ENCODE peak calls at places on chromosome 7, in seven cellular contexts. One of them, this sample, is unnamed. For H3K36me3 and H3K27me3, the result is how much of the 10 kb centered on the place peaks cover.

GRCh38 chr7:98722402-98722801 is 105.3 kb downstream of the NPTX2 start:
- DNase-seq in aorta: no peak
- DNase-seq in SJSA1: no peak
- DNase-seq in hepatocyte: no peak
- DNase-seq in neuronal stem cell: no peak
- DNase-seq in CD8-positive, alpha-beta T cell: no peak
- DNase-seq in right lobe of liver: no peak
- DNase-seq in this sample: no peak

GRCh38 chr7:785416-785815 is 46.9 kb upstream of the SUN1 start:
- DNase-seq in aorta: no peak
- DNase-seq in SJSA1: no peak
- DNase-seq in hepatocyte: no peak
- DNase-seq in neuronal stem cell: no peak
- DNase-seq in CD8-positive, alpha-beta T cell: no peak
- DNase-seq in right lobe of liver: no peak
- DNase-seq in this sample: no peak

GRCh38 chr7:3537210-3537875 is 236.3 kb downstream of the SDK1 start:
- DNase-seq in aorta: no peak
- DNase-seq in SJSA1: peak
- DNase-seq in hepatocyte: peak
- DNase-seq in neuronal stem cell: no peak
- DNase-seq in CD8-positive, alpha-beta T cell: no peak
- DNase-seq in right lobe of liver: no peak
- DNase-seq in this sample: no peak

GRCh38 chr7:111676811-111677210 is 114.5 kb upstream of the IMMP2L start:
- DNase-seq in aorta: no peak
- DNase-seq in SJSA1: no peak
- DNase-seq in hepatocyte: no peak
- DNase-seq in neuronal stem cell: no peak
- DNase-seq in CD8-positive, alpha-beta T cell: no peak
- DNase-seq in right lobe of liver: no peak
- DNase-seq in this sample: no peak

GRCh38 chr7:74254858-74255379 is 720 bp upstream of the RFC2 start:
- DNase-seq in aorta: no peak
- DNase-seq in SJSA1: no peak
- DNase-seq in hepatocyte: no peak
- DNase-seq in neuronal stem cell: no peak
- DNase-seq in CD8-positive, alpha-beta T cell: no peak
- DNase-seq in right lobe of liver: no peak
- DNase-seq in this sample: no peak

GRCh38 chr7:39465055-39465929 is 100.9 kb upstream of the YAE1 start:
- DNase-seq in aorta: no peak
- DNase-seq in SJSA1: peak
- DNase-seq in hepatocyte: peak
- DNase-seq in neuronal stem cell: peak
- DNase-seq in CD8-positive, alpha-beta T cell: peak
- DNase-seq in right lobe of liver: no peak
- DNase-seq in this sample: no peak

GRCh38 chr7:107029061-107029763 is 15.3 kb upstream of the PRKAR2B start:
- DNase-seq in aorta: no peak
- DNase-seq in SJSA1: no peak
- DNase-seq in hepatocyte: no peak
- DNase-seq in neuronal stem cell: no peak
- DNase-seq in CD8-positive, alpha-beta T cell: no peak
- DNase-seq in right lobe of liver: no peak
- DNase-seq in this sample: no peak

GRCh38 chr7:107638594-107638993 is 22.0 kb upstream of the SLC26A4 start:
- DNase-seq in aorta: no peak
- DNase-seq in SJSA1: no peak
- DNase-seq in hepatocyte: no peak
- DNase-seq in neuronal stem cell: no peak
- DNase-seq in CD8-positive, alpha-beta T cell: no peak
- DNase-seq in right lobe of liver: no peak
- DNase-seq in this sample: no peak

GRCh38 chr7:81616951-81617350 is 152.9 kb downstream of the HGF start:
- DNase-seq in aorta: no peak
- DNase-seq in SJSA1: no peak
- DNase-seq in hepatocyte: no peak
- DNase-seq in neuronal stem cell: no peak
- DNase-seq in CD8-positive, alpha-beta T cell: no peak
- DNase-seq in right lobe of liver: no peak
- DNase-seq in this sample: no peak

GRCh38 chr7:158809596-158809995 is 19.7 kb downstream of the ESYT2 start:
- DNase-seq in aorta: no peak
- DNase-seq in SJSA1: no peak
- DNase-seq in hepatocyte: no peak
- DNase-seq in neuronal stem cell: no peak
- DNase-seq in CD8-positive, alpha-beta T cell: no peak
- DNase-seq in right lobe of liver: no peak
- DNase-seq in this sample: no peak

GRCh38 chr7:23394828-23395227 is 75.5 kb downstream of the IGF2BP3 start:
- DNase-seq in aorta: no peak
- DNase-seq in SJSA1: no peak
- DNase-seq in hepatocyte: no peak
- DNase-seq in neuronal stem cell: no peak
- DNase-seq in CD8-positive, alpha-beta T cell: no peak
- DNase-seq in right lobe of liver: no peak
- DNase-seq in this sample: no peak

GRCh38 chr7:27962250-27962649 is 218.3 kb downstream of the JAZF1 start:
- DNase-seq in aorta: no peak
- DNase-seq in SJSA1: no peak
- DNase-seq in hepatocyte: no peak
- DNase-seq in neuronal stem cell: no peak
- DNase-seq in CD8-positive, alpha-beta T cell: no peak
- DNase-seq in right lobe of liver: no peak
- DNase-seq in this sample: no peak

GRCh38 chr7:114969096-114969495 is 47.2 kb downstream of the MDFIC start:
- DNase-seq in aorta: no peak
- DNase-seq in SJSA1: no peak
- DNase-seq in hepatocyte: no peak
- DNase-seq in neuronal stem cell: no peak
- DNase-seq in CD8-positive, alpha-beta T cell: no peak
- DNase-seq in right lobe of liver: no peak
- DNase-seq in this sample: no peak

GRCh38 chr7:66315192-66315591 is 110.1 kb downstream of the TPST1 start:
- DNase-seq in aorta: no peak
- DNase-seq in SJSA1: no peak
- DNase-seq in hepatocyte: no peak
- DNase-seq in neuronal stem cell: no peak
- DNase-seq in CD8-positive, alpha-beta T cell: no peak
- DNase-seq in right lobe of liver: peak
- DNase-seq in this sample: no peak

GRCh38 chr7:27697861-27698430 is 35.3 kb upstream of the HIBADH start:
- DNase-seq in aorta: no peak
- DNase-seq in SJSA1: peak
- DNase-seq in hepatocyte: peak
- DNase-seq in neuronal stem cell: no peak
- DNase-seq in CD8-positive, alpha-beta T cell: no peak
- DNase-seq in right lobe of liver: no peak
- DNase-seq in this sample: no peak

GRCh38 chr7:143429770-143430698 is 13.2 kb upstream of the TAS2R60 start:
- DNase-seq in aorta: no peak
- DNase-seq in SJSA1: no peak
- DNase-seq in hepatocyte: no peak
- DNase-seq in neuronal stem cell: no peak
- DNase-seq in CD8-positive, alpha-beta T cell: no peak
- DNase-seq in right lobe of liver: no peak
- DNase-seq in this sample: no peak

GRCh38 chr7:137395425-137395824 is 51.9 kb upstream of the PTN start:
- DNase-seq in aorta: no peak
- DNase-seq in SJSA1: no peak
- DNase-seq in hepatocyte: peak
- DNase-seq in neuronal stem cell: no peak
- DNase-seq in CD8-positive, alpha-beta T cell: no peak
- DNase-seq in right lobe of liver: no peak
- DNase-seq in this sample: no peak

GRCh38 chr7:101410743-101411476 is 48.2 kb downstream of the COL26A1 start:
- DNase-seq in aorta: no peak
- DNase-seq in SJSA1: peak
- DNase-seq in hepatocyte: peak
- DNase-seq in neuronal stem cell: peak
- DNase-seq in CD8-positive, alpha-beta T cell: peak
- DNase-seq in right lobe of liver: peak
- DNase-seq in this sample: peak

DNA sequence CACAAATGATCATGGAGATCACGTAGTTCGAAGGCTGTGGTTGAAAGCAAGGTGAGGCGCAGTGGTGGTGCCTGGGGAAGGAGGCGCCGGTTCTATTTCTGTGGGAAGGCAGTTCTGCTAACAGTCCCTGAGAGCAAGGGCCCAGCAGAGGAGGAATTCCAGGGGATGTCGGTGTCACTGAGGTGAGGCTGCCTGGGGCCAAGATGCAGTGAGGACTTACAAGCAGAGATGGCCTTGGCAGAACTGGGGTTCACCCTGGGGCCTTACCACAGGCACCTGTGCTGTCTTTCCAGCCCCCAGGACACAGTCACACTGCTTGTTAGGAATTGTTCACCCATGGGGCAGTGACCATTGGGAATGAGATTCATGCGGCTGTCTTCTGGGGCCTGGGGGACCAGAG is 26.7 kb downstream of the GBX1 start:
- DNase-seq in aorta: peak
- DNase-seq in SJSA1: peak
- DNase-seq in hepatocyte: no peak
- DNase-seq in neuronal stem cell: no peak
- DNase-seq in CD8-positive, alpha-beta T cell: no peak
- DNase-seq in right lobe of liver: no peak
- DNase-seq in this sample: no peak
- H3K36me3 ChIP-seq in aorta: under half
- H3K36me3 ChIP-seq in SJSA1: under half
- H3K36me3 ChIP-seq in hepatocyte: under half
- H3K36me3 ChIP-seq in neuronal stem cell: under half
- H3K36me3 ChIP-seq in CD8-positive, alpha-beta T cell: under half
- H3K36me3 ChIP-seq in right lobe of liver: under half
- H3K36me3 ChIP-seq in this sample: under half

DNA sequence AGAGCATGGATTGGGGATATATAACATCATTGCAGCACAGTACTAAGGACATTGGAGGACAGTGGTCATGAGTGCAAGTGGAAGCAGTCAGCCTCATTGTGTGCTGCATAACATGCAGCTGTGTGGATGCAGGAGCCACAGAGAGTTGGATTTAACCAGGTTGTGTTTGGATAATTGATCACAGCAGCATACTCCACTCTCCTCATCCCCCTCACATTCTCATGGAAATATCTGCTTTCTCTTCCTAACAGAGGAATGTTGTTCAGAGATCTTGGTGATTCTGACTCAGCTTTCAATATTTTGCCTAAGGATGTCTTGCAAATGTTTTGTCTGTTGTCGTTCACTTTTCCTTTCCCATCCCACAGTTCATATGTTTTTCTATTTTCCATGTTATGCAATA is 31.8 kb upstream of the LSM8 start:
- DNase-seq in aorta: no peak
- DNase-seq in SJSA1: no peak
- DNase-seq in hepatocyte: no peak
- DNase-seq in neuronal stem cell: no peak
- DNase-seq in CD8-positive, alpha-beta T cell: no peak
- DNase-seq in right lobe of liver: no peak
- DNase-seq in this sample: no peak
- H3K27ac ChIP-seq in aorta: no peak
- H3K27ac ChIP-seq in SJSA1: no peak
- H3K27ac ChIP-seq in hepatocyte: no peak
- H3K27ac ChIP-seq in neuronal stem cell: no peak
- H3K27ac ChIP-seq in CD8-positive, alpha-beta T cell: no peak
- H3K27ac ChIP-seq in right lobe of liver: no peak
- H3K27ac ChIP-seq in this sample: no peak

GRCh38 chr7:32069251-32069650 is 956 bp downstream of the PDE1C start:
- DNase-seq in aorta: no peak
- DNase-seq in SJSA1: no peak
- DNase-seq in hepatocyte: no peak
- DNase-seq in neuronal stem cell: no peak
- DNase-seq in CD8-positive, alpha-beta T cell: no peak
- DNase-seq in right lobe of liver: no peak
- DNase-seq in this sample: no peak
- H3K27me3 ChIP-seq in aorta: under half
- H3K27me3 ChIP-seq in SJSA1: under half
- H3K27me3 ChIP-seq in hepatocyte: half or more
- H3K27me3 ChIP-seq in neuronal stem cell: under half
- H3K27me3 ChIP-seq in CD8-positive, alpha-beta T cell: under half
- H3K27me3 ChIP-seq in right lobe of liver: under half
- H3K27me3 ChIP-seq in this sample: under half

DNA sequence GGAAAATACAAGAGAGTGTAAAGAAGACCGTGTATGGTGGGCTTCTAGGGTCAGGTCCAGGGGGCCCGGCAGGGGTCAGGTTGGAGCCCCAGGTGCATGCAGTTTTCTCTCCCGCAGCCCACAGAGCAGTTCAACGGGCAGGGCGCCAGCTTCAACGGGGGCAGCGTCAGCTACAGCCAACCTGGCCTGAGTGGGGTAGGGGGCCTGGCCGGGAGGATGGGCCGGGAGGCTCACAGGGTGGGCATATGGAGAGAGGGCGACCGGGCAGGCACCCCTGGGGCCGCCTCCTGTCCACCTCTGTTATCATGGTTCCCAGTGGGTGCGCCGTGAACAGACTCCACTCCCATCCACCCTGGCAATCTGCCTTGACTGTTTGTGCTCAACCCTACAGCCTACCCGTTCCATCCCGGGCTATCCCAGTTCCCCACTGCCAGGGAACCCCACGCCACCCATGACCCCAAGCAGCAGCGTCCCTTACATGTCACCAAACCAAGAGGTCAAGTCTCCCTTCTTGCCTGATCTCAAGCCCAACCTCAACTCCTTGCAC is 11.5 kb downstream of the ZMIZ2 start:
- DNase-seq in aorta: no peak
- DNase-seq in SJSA1: no peak
- DNase-seq in hepatocyte: no peak
- DNase-seq in neuronal stem cell: no peak
- DNase-seq in CD8-positive, alpha-beta T cell: no peak
- DNase-seq in right lobe of liver: no peak
- DNase-seq in this sample: no peak
- H3K36me3 ChIP-seq in aorta: under half
- H3K36me3 ChIP-seq in SJSA1: half or more
- H3K36me3 ChIP-seq in hepatocyte: under half
- H3K36me3 ChIP-seq in neuronal stem cell: half or more
- H3K36me3 ChIP-seq in CD8-positive, alpha-beta T cell: half or more
- H3K36me3 ChIP-seq in right lobe of liver: under half
- H3K36me3 ChIP-seq in this sample: half or more

This sample was measured in left ventricle myocardium inferior.